ENCODE peak calls at places on chromosomes 12 and 14, in six cellular contexts. E is heart left ventricle; T is tibial artery; C is GM04503; R is effector memory CD4-positive, alpha-beta T cell; A is type B pancreatic cell. J is an unnamed sample.

GRCh38 chr12:15982071-15982470 is 70.9 kb downstream of the DERA start:
- DNase-seq in C (peak), T (no peak), A (no peak), R (no peak), E (no peak), J (no peak)

GRCh38 chr12:115438314-115438713 is 754.3 kb upstream of the TBX3 start:
- DNase-seq in T (no peak), A (no peak), E (no peak), C (no peak), R (no peak), J (no peak)

GRCh38 chr12:89768586-89769482 is 60.2 kb upstream of the ATP2B1 start:
- DNase-seq in T (no peak), E (no peak), A (no peak), R (no peak), C (peak), J (no peak)

GRCh38 chr12:119938049-119938667 is 50.9 kb upstream of the BICDL1 start:
- DNase-seq in T (peak), E (peak), R (peak), A (no peak), C (no peak), J (peak)

GRCh38 chr12:43896496-43896895 is 60.6 kb downstream of the TMEM117 start:
- DNase-seq in C (no peak), A (no peak), R (no peak), E (no peak), T (no peak), J (no peak)

GRCh38 chr12:16573652-16574077 is 32.3 kb downstream of the LMO3 start:
- DNase-seq in E (peak), R (no peak), T (peak), A (no peak), C (no peak), J (peak)

GRCh38 chr14:21631084-21631483 is 3.7 kb downstream of the OR10G2 start:
- DNase-seq in E (no peak), A (no peak), T (no peak), C (no peak), R (no peak), J (no peak)

GRCh38 chr12:50579757-50580267 is 75.0 kb downstream of the DIP2B start:
- DNase-seq in T (no peak), C (no peak), R (no peak), E (no peak), A (no peak), J (no peak)

GRCh38 chr12:103851127-103851526 is 10.1 kb upstream of the NT5DC3 start:
- DNase-seq in E (no peak), A (no peak), T (no peak), C (no peak), R (no peak), J (no peak)

GRCh38 chr14:35965425-35965824 is 139.3 kb downstream of the BRMS1L start:
- DNase-seq in R (no peak), A (no peak), T (no peak), E (no peak), C (no peak), J (no peak)

GRCh38 chr12:104315326-104316224 is 12.0 kb downstream of the EID3 start:
- DNase-seq in T (no peak), C (peak), R (no peak), A (no peak), E (no peak), J (no peak)

GRCh38 chr12:50825372-50825838 is 17.3 kb upstream of the TMPRSS12 start:
- DNase-seq in A (no peak), C (peak), E (no peak), T (no peak), R (no peak), J (no peak)

GRCh38 chr14:104787736-104788532 is 7.6 kb downstream of the AKT1 start:
- DNase-seq in C (no peak), A (no peak), E (peak), T (peak), R (no peak), J (no peak)

GRCh38 chr14:93543766-93544165 is 113.0 kb downstream of the UNC79 start:
- DNase-seq in T (no peak), A (no peak), R (no peak), E (no peak), C (no peak), J (no peak)

GRCh38 chr14:104545151-104545931 is 34.2 kb upstream of the C14orf180 start:
- DNase-seq in C (no peak), T (no peak), E (peak), R (no peak), A (peak), J (no peak)

GRCh38 chr12:105623337-105623736 is 292.8 kb downstream of the C12orf75 start:
- DNase-seq in R (no peak), C (no peak), T (no peak), A (no peak), E (no peak), J (no peak)

GRCh38 chr12:58978717-58979116 is 58.4 kb upstream of the LRIG3 start:
- DNase-seq in T (no peak), A (no peak), C (no peak), E (no peak), R (no peak), J (no peak)

GRCh38 chr14:91388551-91388975 is 29.1 kb downstream of the CCDC88C start:
- DNase-seq in C (no peak), R (no peak), E (no peak), A (no peak), T (no peak), J (no peak)

GRCh38 chr14:79483472-79483871 is 727.8 kb downstream of the DIO2 start:
- DNase-seq in E (no peak), A (no peak), R (no peak), T (no peak), C (no peak), J (no peak)

GRCh38 chr12:104863549-104863948 is 94.5 kb downstream of the SLC41A2 start:
- DNase-seq in E (no peak), R (no peak), C (no peak), A (no peak), T (no peak), J (no peak)

GRCh38 chr14:96206461-96206860 is 1.8 kb downstream of the BDKRB2 start:
- DNase-seq in E (no peak), R (no peak), A (no peak), C (no peak), T (no peak), J (no peak)

GRCh38 chr14:25050494-25051170 is 685 bp upstream of the STXBP6 start:
- DNase-seq in E (no peak), R (no peak), C (no peak), T (no peak), A (no peak), J (no peak)

GRCh38 chr14:61280526-61281185 is 482 bp downstream of the TMEM30B start:
- DNase-seq in T (peak), C (no peak), A (peak), R (peak), E (peak), J (peak)

GRCh38 chr12:45409966-45410365 is 194.1 kb downstream of the ANO6 start:
- DNase-seq in C (peak), R (no peak), E (peak), T (peak), A (no peak), J (peak)

GRCh38 chr14:72906316-72906715 is 12.4 kb upstream of the DPF3 start:
- DNase-seq in T (no peak), R (no peak), A (no peak), C (peak), E (no peak), J (no peak)

GRCh38 chr12:121288941-121289340 is 7.6 kb downstream of the CAMKK2 start:
- DNase-seq in E (no peak), R (no peak), C (no peak), T (no peak), A (no peak), J (no peak)

GRCh38 chr14:100140452-100141132 is 18.9 kb downstream of the DEGS2 start:
- DNase-seq in R (no peak), E (no peak), C (no peak), T (no peak), A (no peak), J (no peak)

GRCh38 chr12:65335021-65335714 is 56.7 kb downstream of the MSRB3 start:
- DNase-seq in E (peak), R (no peak), C (peak), T (no peak), A (no peak), J (peak)

GRCh38 chr14:91380610-91381371 is 36.8 kb downstream of the CCDC88C start:
- DNase-seq in T (no peak), E (peak), A (no peak), C (no peak), R (no peak), J (no peak)

GRCh38 chr14:68229423-68229831 is 409.8 kb downstream of the RAD51B start:
- DNase-seq in A (no peak), T (no peak), E (no peak), C (no peak), R (no peak), J (no peak)

GRCh38 chr14:54597795-54598443 is 31.0 kb downstream of the SAMD4A start:
- DNase-seq in C (no peak), R (no peak), E (no peak), A (no peak), T (no peak), J (no peak)